ENCODE peak calls at places on chromosomes 16 and 17, in six cellular contexts. I, E, S, O, P and K are unnamed samples.

GRCh38 chr17:61605692-61606091 is 14.7 kb upstream of the NACA2 start:
- DNase-seq in I (no peak), E (no peak), S (no peak), O (no peak), P (no peak), K (no peak)

GRCh38 chr16:50593410-50594139 is 45.4 kb downstream of the NKD1 start:
- DNase-seq in I (no peak), E (peak), S (no peak), O (no peak), P (no peak), K (no peak)

GRCh38 chr16:78763821-78764440 is 664.5 kb downstream of the WWOX start:
- DNase-seq in I (no peak), E (no peak), S (no peak), O (no peak), P (no peak), K (no peak)

GRCh38 chr16:4313563-4314531 is 2.0 kb upstream of the GLIS2 start:
- DNase-seq in I (peak), E (peak), S (no peak), O (peak), P (no peak), K (no peak)

GRCh38 chr17:19549746-19550623 is 16.3 kb downstream of the SLC47A1 start:
- DNase-seq in I (no peak), E (no peak), S (no peak), O (no peak), P (no peak), K (no peak)

GRCh38 chr16:78045865-78046581 is 23.7 kb downstream of the CLEC3A start:
- DNase-seq in I (no peak), E (peak), S (no peak), O (peak), P (no peak), K (peak)

GRCh38 chr16:13621639-13622038 is 298.3 kb upstream of the ERCC4 start:
- DNase-seq in I (no peak), E (no peak), S (no peak), O (no peak), P (no peak), K (no peak)

GRCh38 chr16:82936941-82937551 is 310.3 kb downstream of the CDH13 start:
- DNase-seq in I (no peak), E (peak), S (no peak), O (no peak), P (no peak), K (no peak)

GRCh38 chr16:49203361-49203760 is 78.3 kb downstream of the CBLN1 start:
- DNase-seq in I (no peak), E (no peak), S (no peak), O (no peak), P (no peak), K (no peak)

GRCh38 chr16:30942421-30942796 is 6.5 kb upstream of the ORAI3 start:
- DNase-seq in I (no peak), E (no peak), S (no peak), O (peak), P (no peak), K (no peak)

GRCh38 chr16:47965439-47965838 is 190.4 kb downstream of the ABCC12 start:
- DNase-seq in I (no peak), E (no peak), S (no peak), O (no peak), P (peak), K (no peak)

DNA sequence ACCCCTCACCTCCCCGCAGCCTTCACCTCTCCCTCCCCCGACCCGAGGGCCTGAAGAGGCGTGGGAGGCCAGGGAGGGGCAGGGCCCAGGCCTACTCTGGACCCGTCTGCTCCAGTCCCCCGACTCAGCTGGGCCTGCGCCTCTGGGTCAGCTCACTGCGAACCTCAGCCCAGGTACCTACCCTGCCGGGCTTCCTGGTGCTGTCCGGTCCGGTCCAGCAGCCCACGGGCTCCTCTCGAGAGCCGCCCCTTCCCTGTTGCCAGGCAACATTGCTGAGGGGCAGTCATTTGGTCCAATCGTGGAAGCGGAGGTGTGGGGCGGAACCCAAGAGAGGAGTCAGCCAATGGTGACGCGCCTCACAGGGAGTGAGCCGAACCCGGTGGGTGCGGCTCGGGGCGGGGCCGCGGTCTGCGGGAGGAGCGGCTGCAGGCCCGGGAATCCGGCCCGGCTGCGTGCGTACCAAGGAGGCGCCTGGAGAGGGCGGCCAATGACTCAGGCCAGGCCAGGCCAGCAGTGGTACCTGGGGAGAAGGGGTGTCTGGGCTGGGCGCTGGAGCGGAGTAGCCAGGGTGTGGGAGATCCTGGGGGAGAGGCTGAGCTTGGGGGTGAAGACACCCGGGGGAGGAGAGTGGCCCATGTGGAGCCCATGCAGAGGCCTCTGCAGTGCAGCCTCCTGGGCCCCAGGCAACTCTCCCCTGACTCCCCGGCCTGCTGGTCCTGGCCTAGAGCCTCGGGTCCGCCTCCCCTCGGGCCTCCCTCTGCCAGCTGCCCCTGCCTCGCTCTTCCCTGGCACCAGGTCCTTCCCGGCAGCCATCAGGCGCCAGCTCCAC is at the start of gene MEAK7:
- DNase-seq in I (peak), E (peak), S (peak), O (peak), P (peak), K (peak)
- TF ChIP-seq CTCF in I (no peak), E (peak), S (no peak), O (no peak), P (no peak), K (no peak)

GRCh38 chr17:36934144-36934758 is 3.0 kb upstream of the LHX1 start:
- DNase-seq in I (no peak), E (no peak), S (no peak), O (no peak), P (no peak), K (no peak)
- TF ChIP-seq CTCF in I (no peak), E (no peak), S (no peak), O (no peak), P (no peak), K (no peak)

GRCh38 chr17:40122466-40122943 is 734 bp downstream of the MSL1 start:
- DNase-seq in I (no peak), E (peak), S (peak), O (peak), P (peak), K (no peak)
- TF ChIP-seq CTCF in I (no peak), E (no peak), S (no peak), O (peak), P (peak), K (no peak)

DNA sequence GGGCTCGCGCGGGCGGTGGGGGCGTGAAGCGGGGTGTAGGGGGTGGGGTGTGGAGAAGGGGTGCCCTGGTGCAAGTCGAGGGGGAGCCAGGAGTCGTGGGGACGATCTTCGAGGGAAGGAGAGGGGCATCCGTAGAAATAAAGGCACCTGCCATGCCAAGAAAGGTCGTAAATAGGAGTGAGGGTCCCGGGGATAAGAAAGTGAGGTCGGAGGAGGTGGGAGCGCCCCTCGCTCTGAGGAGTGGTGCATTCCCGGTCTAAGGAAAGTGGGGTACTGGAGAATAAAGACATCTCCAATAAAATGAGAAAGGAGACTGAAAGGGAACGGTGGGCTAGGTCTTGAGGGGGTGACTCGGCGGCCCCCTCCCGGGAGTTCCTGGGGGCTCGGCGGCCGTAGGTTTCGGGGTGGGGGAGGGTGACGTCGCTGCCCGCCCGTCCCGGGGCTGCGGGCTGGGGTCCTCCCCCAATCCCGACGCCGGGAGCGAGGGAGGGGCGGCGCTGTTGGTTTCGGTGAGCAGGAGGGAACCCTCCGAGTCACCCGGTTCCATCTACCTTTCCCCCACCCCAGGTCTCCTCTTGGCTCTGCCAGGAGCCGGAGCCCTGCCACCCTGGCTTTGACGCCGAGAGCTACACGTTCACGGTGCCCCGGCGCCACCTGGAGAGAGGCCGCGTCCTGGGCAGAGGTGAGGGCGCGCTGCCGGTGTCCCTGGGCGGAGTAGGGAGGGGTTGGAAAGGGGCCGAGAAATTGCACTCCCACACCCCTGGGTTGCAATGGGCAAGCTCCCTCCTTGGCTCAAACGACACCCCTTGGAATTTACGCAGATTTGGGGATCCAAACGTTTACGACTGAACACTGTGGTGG is 868 bp downstream of the CDH1 start:
- DNase-seq in I (peak), E (no peak), S (peak), O (peak), P (no peak), K (no peak)
- TF ChIP-seq CTCF in I (peak), E (no peak), S (peak), O (no peak), P (no peak), K (no peak)

DNA sequence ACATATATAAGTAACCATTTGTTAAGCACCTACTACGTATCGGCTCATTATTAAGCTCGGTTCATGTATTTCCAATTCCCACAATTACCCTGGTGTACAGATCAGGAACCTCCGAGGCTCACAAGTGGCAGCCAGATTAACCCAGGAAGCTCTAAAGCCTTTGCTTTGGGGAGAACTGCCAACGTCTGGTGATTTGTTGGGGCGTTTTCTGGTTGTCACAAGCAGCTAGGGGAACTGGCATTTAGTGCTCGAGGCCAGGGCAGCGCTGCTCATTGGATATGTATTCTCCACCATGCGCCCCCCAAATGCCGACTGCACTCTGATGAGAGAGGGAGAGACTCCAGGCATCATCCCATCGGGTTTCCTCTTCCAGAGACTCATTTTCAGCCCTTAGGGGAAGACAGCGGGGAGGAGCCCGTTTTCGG is 541 bp downstream of the ZNF18 start:
- DNase-seq in I (peak), E (peak), S (peak), O (peak), P (peak), K (no peak)
- TF ChIP-seq CTCF in I (no peak), E (no peak), S (peak), O (no peak), P (no peak), K (peak)

GRCh38 chr17:27905524-27906237 is 12.5 kb upstream of the LYRM9 start:
- DNase-seq in I (no peak), E (no peak), S (no peak), O (no peak), P (no peak), K (no peak)

GRCh38 chr17:27906623-27907022 is 13.5 kb upstream of the LYRM9 start:
- DNase-seq in I (no peak), E (no peak), S (no peak), O (no peak), P (no peak), K (no peak)

GRCh38 chr17:27906238-27906603 is 13.1 kb upstream of the LYRM9 start:
- DNase-seq in I (no peak), E (no peak), S (no peak), O (no peak), P (no peak), K (no peak)

GRCh38 chr17:27904534-27904933 is 11.4 kb upstream of the LYRM9 start:
- DNase-seq in I (no peak), E (no peak), S (no peak), O (no peak), P (no peak), K (no peak)

GRCh38 chr17:27907976-27908558 is 14.9 kb upstream of the LYRM9 start:
- DNase-seq in I (no peak), E (no peak), S (no peak), O (no peak), P (no peak), K (no peak)
- TF ChIP-seq CTCF in I (no peak), E (no peak), S (no peak), O (no peak), P (no peak), K (no peak)

DNA sequence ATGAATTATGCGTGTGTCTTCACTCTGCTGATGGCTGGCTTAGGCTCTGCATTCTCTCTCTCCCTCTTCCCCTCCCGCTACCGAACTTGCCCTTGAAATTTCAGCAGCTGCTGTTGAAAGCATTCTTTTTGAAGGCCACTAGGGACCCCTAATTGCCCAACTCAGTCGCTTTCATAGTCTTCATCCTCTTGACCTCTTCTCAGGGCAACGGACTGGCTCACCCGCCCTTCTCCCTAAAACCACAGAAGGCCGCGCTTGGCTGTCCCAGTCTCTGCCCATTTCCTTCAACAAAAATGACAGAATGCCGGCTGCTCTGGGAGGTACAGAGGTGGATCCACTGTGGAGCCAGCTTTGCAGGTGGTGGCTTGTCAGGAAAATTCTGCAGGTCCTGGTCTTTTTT is 21.0 kb upstream of the FMNL1 start:
- DNase-seq in I (no peak), E (peak), S (no peak), O (no peak), P (no peak), K (peak)
- TF ChIP-seq CTCF in I (no peak), E (no peak), S (no peak), O (no peak), P (no peak), K (no peak)